ENCODE peak calls at places on chromosomes 13 and 19, in five cellular contexts. A, U, I, R and H are unnamed samples.

GRCh38 chr19:29884466-29884865 is 57.6 kb upstream of the URI1 start:
- DNase-seq in A (no peak), U (no peak), I (no peak), R (no peak), H (no peak)

GRCh38 chr19:12092065-12092867 is 27.7 kb downstream of the ZNF844 start:
- DNase-seq in A (peak; percentile 93), U (peak; percentile 57), I (peak; percentile 3), R (peak; percentile 94), H (no peak)

GRCh38 chr19:21130097-21130775 is 11.6 kb upstream of the ZNF431 start:
- DNase-seq in A (no peak), U (no peak), I (no peak), R (no peak), H (no peak)

GRCh38 chr13:92829930-92830329 is 396.7 kb upstream of the GPC6 start:
- DNase-seq in A (no peak), U (no peak), I (no peak), R (no peak), H (no peak)

GRCh38 chr13:21670006-21670882 is 629 bp upstream of the FGF9 start:
- DNase-seq in A (peak; percentile 46), U (peak; percentile 52), I (peak; percentile 55), R (peak; percentile 52), H (peak; percentile 57)

GRCh38 chr13:112441226-112441625 is 65.1 kb downstream of the SPACA7 start:
- DNase-seq in A (no peak), U (no peak), I (no peak), R (no peak), H (no peak)

GRCh38 chr13:33280923-33281322 is 4.6 kb downstream of the STARD13 start:
- DNase-seq in A (no peak), U (no peak), I (no peak), R (peak; percentile 87), H (no peak)

GRCh38 chr13:90908792-90909191 is 438.7 kb upstream of the MIR17HG start:
- DNase-seq in A (no peak), U (no peak), I (no peak), R (no peak), H (no peak)

GRCh38 chr13:110230661-110231347 is 76.2 kb downstream of the COL4A1 start:
- DNase-seq in A (no peak), U (no peak), I (no peak), R (no peak), H (no peak)